ENCODE peak calls at places on chromosome 12, in six cellular contexts. W, H, A, V, T and R are unnamed samples.

GRCh38 chr12:121064116-121064515 is 25.1 kb upstream of the OASL start:
- DNase-seq in V (no peak), T (no peak), A (no peak), H (no peak), W (no peak), R (no peak)

GRCh38 chr12:105487961-105488360 is 157.5 kb downstream of the C12orf75 start:
- DNase-seq in H (no peak), T (peak), W (no peak), V (no peak), A (no peak), R (no peak)

GRCh38 chr12:2190085-2190484 is 137.3 kb downstream of the CACNA1C start:
- DNase-seq in H (no peak), A (no peak), W (no peak), T (no peak), V (no peak), R (no peak)

GRCh38 chr12:120230326-120230973 is 29.5 kb upstream of the RPLP0 start:
- DNase-seq in V (peak), T (peak), W (peak), A (peak), H (peak), R (peak)

GRCh38 chr12:24530689-24531088 is 418.2 kb downstream of the BCAT1 start:
- DNase-seq in A (no peak), V (no peak), T (no peak), H (no peak), W (no peak), R (no peak)

GRCh38 chr12:96473394-96474093 is 15.8 kb upstream of the CFAP54 start:
- DNase-seq in W (no peak), H (no peak), T (no peak), A (no peak), V (no peak), R (no peak)

GRCh38 chr12:103840881-103841689 is at the start of gene NT5DC3:
- DNase-seq in T (peak), W (peak), A (peak), V (peak), H (peak), R (peak)

GRCh38 chr12:105741786-105742566 is 396.8 kb downstream of the NUAK1 start:
- DNase-seq in T (peak), W (peak), V (peak), A (peak), H (no peak), R (peak)

GRCh38 chr12:132874175-132874574 is 13.2 kb downstream of the CHFR start:
- DNase-seq in V (no peak), H (no peak), T (no peak), A (no peak), W (no peak), R (no peak)

GRCh38 chr12:28535216-28535615 is 345.0 kb downstream of the CCDC91 start:
- DNase-seq in T (no peak), W (no peak), A (no peak), H (no peak), V (no peak), R (no peak)

GRCh38 chr12:126286203-126286602 is 1221.0 kb downstream of the AACS start:
- DNase-seq in V (no peak), H (no peak), W (no peak), A (no peak), T (no peak), R (no peak)

GRCh38 chr12:121796855-121797751 is 3.6 kb upstream of the RHOF start:
- DNase-seq in W (peak), V (no peak), A (peak), H (peak), T (peak), R (peak)

GRCh38 chr12:16323010-16323409 is 24.4 kb upstream of the MGST1 start:
- DNase-seq in T (no peak), W (no peak), A (no peak), H (no peak), V (no peak), R (no peak)

GRCh38 chr12:58547217-58547616 is 373.1 kb downstream of the LRIG3 start:
- DNase-seq in W (no peak), H (no peak), T (no peak), V (no peak), A (no peak), R (no peak)